ENCODE peak calls at places on chromosomes 12 and 14, in four cellular contexts. One of them, this sample, is unnamed.

GRCh38 chr12:63918788-63919300 is 74.3 kb downstream of the SRGAP1 start:
- DNase-seq in Panc1: peak; percentile 77
- DNase-seq in SK-N-SH: no peak
- DNase-seq in GM12891: no peak
- DNase-seq in this sample: no peak

GRCh38 chr12:51636986-51637385 is 46.0 kb downstream of the SCN8A start:
- DNase-seq in Panc1: no peak
- DNase-seq in SK-N-SH: no peak
- DNase-seq in GM12891: no peak
- DNase-seq in this sample: no peak

GRCh38 chr14:104318558-104319488 is 180.4 kb downstream of the KIF26A start:
- DNase-seq in Panc1: no peak
- DNase-seq in SK-N-SH: no peak
- DNase-seq in GM12891: peak; percentile 10
- DNase-seq in this sample: no peak

GRCh38 chr12:2998789-2999264 is 39.6 kb downstream of the TEAD4 start:
- DNase-seq in Panc1: no peak
- DNase-seq in SK-N-SH: no peak
- DNase-seq in GM12891: no peak
- DNase-seq in this sample: no peak

GRCh38 chr12:10364839-10365681 is 24.8 kb downstream of the KLRK1 start:
- DNase-seq in Panc1: peak; percentile 72
- DNase-seq in SK-N-SH: peak; percentile 33
- DNase-seq in GM12891: no peak
- DNase-seq in this sample: peak; percentile 71

GRCh38 chr12:79761341-79761740 is 70.6 kb upstream of the PAWR start:
- DNase-seq in Panc1: no peak
- DNase-seq in SK-N-SH: no peak
- DNase-seq in GM12891: no peak
- DNase-seq in this sample: no peak

GRCh38 chr14:70808023-70808401 is 1.3 kb downstream of the MAP3K9 start:
- DNase-seq in Panc1: no peak
- DNase-seq in SK-N-SH: peak; percentile 54
- DNase-seq in GM12891: no peak
- DNase-seq in this sample: peak; percentile 65

GRCh38 chr14:91311284-91311662 is 66.8 kb upstream of the GPR68 start:
- DNase-seq in Panc1: no peak
- DNase-seq in SK-N-SH: no peak
- DNase-seq in GM12891: no peak
- DNase-seq in this sample: peak; percentile 55

GRCh38 chr14:48937796-48938195 is 648.4 kb downstream of the RPS29 start:
- DNase-seq in Panc1: no peak
- DNase-seq in SK-N-SH: peak; percentile 1
- DNase-seq in GM12891: no peak
- DNase-seq in this sample: no peak

GRCh38 chr12:51082561-51083139 is 746 bp downstream of the CSRNP2 start:
- DNase-seq in Panc1: no peak
- DNase-seq in SK-N-SH: no peak
- DNase-seq in GM12891: no peak
- DNase-seq in this sample: peak; percentile 22

GRCh38 chr12:111405856-111406473 is at the start of gene SH2B3:
- DNase-seq in Panc1: no peak
- DNase-seq in SK-N-SH: no peak
- DNase-seq in GM12891: no peak
- DNase-seq in this sample: no peak

GRCh38 chr14:77372304-77372841 is 4.5 kb downstream of the TMED8 start:
- DNase-seq in Panc1: no peak
- DNase-seq in SK-N-SH: no peak
- DNase-seq in GM12891: no peak
- DNase-seq in this sample: no peak

GRCh38 chr14:56181666-56182065 is 63.5 kb downstream of the PELI2 start:
- DNase-seq in Panc1: no peak
- DNase-seq in SK-N-SH: no peak
- DNase-seq in GM12891: no peak
- DNase-seq in this sample: no peak

GRCh38 chr12:84508325-84508861 is 404.2 kb downstream of the SLC6A15 start:
- DNase-seq in Panc1: no peak
- DNase-seq in SK-N-SH: peak; percentile 12
- DNase-seq in GM12891: no peak
- DNase-seq in this sample: no peak

GRCh38 chr14:59254911-59255545 is 66.6 kb downstream of the DAAM1 start:
- DNase-seq in Panc1: no peak
- DNase-seq in SK-N-SH: peak; percentile 12
- DNase-seq in GM12891: no peak
- DNase-seq in this sample: no peak

GRCh38 chr14:64605926-64606685 is 56.3 kb downstream of the PPP1R36 start:
- DNase-seq in Panc1: no peak
- DNase-seq in SK-N-SH: no peak
- DNase-seq in GM12891: no peak
- DNase-seq in this sample: no peak

GRCh38 chr12:87870061-87870460 is 159.1 kb downstream of the C12orf50 start:
- DNase-seq in Panc1: no peak
- DNase-seq in SK-N-SH: no peak
- DNase-seq in GM12891: no peak
- DNase-seq in this sample: no peak

GRCh38 chr14:75993567-75994041 is 8.0 kb downstream of the IFT43 start:
- DNase-seq in Panc1: no peak
- DNase-seq in SK-N-SH: no peak
- DNase-seq in GM12891: no peak
- DNase-seq in this sample: no peak

GRCh38 chr12:57627504-57628279 is 5.3 kb downstream of the B4GALNT1 start:
- DNase-seq in Panc1: no peak
- DNase-seq in SK-N-SH: peak; percentile 27
- DNase-seq in GM12891: no peak
- DNase-seq in this sample: no peak

GRCh38 chr14:104967144-104967413 is 11.1 kb downstream of the AHNAK2 start:
- DNase-seq in Panc1: no peak
- DNase-seq in SK-N-SH: no peak
- DNase-seq in GM12891: no peak
- DNase-seq in this sample: no peak

GRCh38 chr12:15997910-15998309 is 86.8 kb downstream of the DERA start:
- DNase-seq in Panc1: no peak
- DNase-seq in SK-N-SH: no peak
- DNase-seq in GM12891: no peak
- DNase-seq in this sample: no peak

GRCh38 chr12:130064999-130065398 is 97.3 kb upstream of the FZD10 start:
- DNase-seq in Panc1: no peak
- DNase-seq in SK-N-SH: no peak
- DNase-seq in GM12891: no peak
- DNase-seq in this sample: no peak

GRCh38 chr12:51846911-51847829 is 1.3 kb downstream of the FIGNL2 start:
- DNase-seq in Panc1: no peak
- DNase-seq in SK-N-SH: peak; percentile 94
- DNase-seq in GM12891: no peak
- DNase-seq in this sample: peak; percentile 44

GRCh38 chr12:110354172-110354780 is 49.2 kb downstream of the ANAPC7 start:
- DNase-seq in Panc1: no peak
- DNase-seq in SK-N-SH: no peak
- DNase-seq in GM12891: no peak
- DNase-seq in this sample: no peak

GRCh38 chr14:105324080-105324778 is 9.7 kb downstream of the PACS2 start:
- DNase-seq in Panc1: no peak
- DNase-seq in SK-N-SH: peak; percentile 28
- DNase-seq in GM12891: no peak
- DNase-seq in this sample: no peak

GRCh38 chr12:73220951-73221350 is 948.8 kb downstream of the TRHDE start:
- DNase-seq in Panc1: no peak
- DNase-seq in SK-N-SH: no peak
- DNase-seq in GM12891: no peak
- DNase-seq in this sample: no peak

GRCh38 chr14:91872011-91872476 is 4.7 kb upstream of the TC2N start:
- DNase-seq in Panc1: no peak
- DNase-seq in SK-N-SH: no peak
- DNase-seq in GM12891: peak; percentile 29
- DNase-seq in this sample: no peak

GRCh38 chr12:10130042-10130441 is at the start of gene CLEC7A:
- DNase-seq in Panc1: no peak
- DNase-seq in SK-N-SH: no peak
- DNase-seq in GM12891: peak; percentile 17
- DNase-seq in this sample: no peak

GRCh38 chr14:104518659-104519350 is 60.8 kb upstream of the C14orf180 start:
- DNase-seq in Panc1: no peak
- DNase-seq in SK-N-SH: no peak
- DNase-seq in GM12891: no peak
- DNase-seq in this sample: no peak

GRCh38 chr12:11856971-11857370 is 207.5 kb downstream of the ETV6 start:
- DNase-seq in Panc1: no peak
- DNase-seq in SK-N-SH: no peak
- DNase-seq in GM12891: no peak
- DNase-seq in this sample: no peak

GRCh38 chr12:122121341-122122192 is 43.0 kb downstream of the MLXIP start:
- DNase-seq in Panc1: no peak
- DNase-seq in SK-N-SH: no peak
- DNase-seq in GM12891: no peak
- DNase-seq in this sample: no peak

GRCh38 chr12:122116707-122117535 is 38.4 kb downstream of the MLXIP start:
- DNase-seq in Panc1: no peak
- DNase-seq in SK-N-SH: no peak
- DNase-seq in GM12891: no peak
- DNase-seq in this sample: peak; percentile 76

GRCh38 chr12:122123761-122124145 is 45.2 kb downstream of the MLXIP start:
- DNase-seq in Panc1: no peak
- DNase-seq in SK-N-SH: no peak
- DNase-seq in GM12891: no peak
- DNase-seq in this sample: no peak

GRCh38 chr12:122123051-122123760 is 44.6 kb downstream of the MLXIP start:
- DNase-seq in Panc1: no peak
- DNase-seq in SK-N-SH: peak; percentile 86
- DNase-seq in GM12891: peak; percentile 62
- DNase-seq in this sample: peak; percentile 83

GRCh38 chr12:122117979-122118378 is 39.4 kb downstream of the MLXIP start:
- DNase-seq in Panc1: no peak
- DNase-seq in SK-N-SH: no peak
- DNase-seq in GM12891: no peak
- DNase-seq in this sample: no peak
- TF ChIP-seq POLR2AphosphoS5 in Panc1: no peak
- TF ChIP-seq POLR2AphosphoS5 in SK-N-SH: no peak
- TF ChIP-seq POLR2AphosphoS5 in GM12891: no peak
- TF ChIP-seq POLR2AphosphoS5 in this sample: peak; percentile 28

GRCh38 chr12:19915392-19916192 is 452.7 kb upstream of the PDE3A start:
- DNase-seq in Panc1: no peak
- DNase-seq in SK-N-SH: peak; percentile 27
- DNase-seq in GM12891: no peak
- DNase-seq in this sample: no peak

GRCh38 chr12:19910681-19911080 is 457.7 kb upstream of the PDE3A start:
- DNase-seq in Panc1: no peak
- DNase-seq in SK-N-SH: no peak
- DNase-seq in GM12891: no peak
- DNase-seq in this sample: no peak

GRCh38 chr12:19916982-19917381 is 451.4 kb upstream of the PDE3A start:
- DNase-seq in Panc1: no peak
- DNase-seq in SK-N-SH: no peak
- DNase-seq in GM12891: no peak
- DNase-seq in this sample: no peak

GRCh38 chr12:19912996-19913395 is 455.3 kb upstream of the PDE3A start:
- DNase-seq in Panc1: no peak
- DNase-seq in SK-N-SH: no peak
- DNase-seq in GM12891: no peak
- DNase-seq in this sample: peak; percentile 58

GRCh38 chr12:19916193-19916498 is 452.2 kb upstream of the PDE3A start:
- DNase-seq in Panc1: no peak
- DNase-seq in SK-N-SH: no peak
- DNase-seq in GM12891: no peak
- DNase-seq in this sample: no peak
- TF ChIP-seq POLR2AphosphoS5 in Panc1: no peak
- TF ChIP-seq POLR2AphosphoS5 in SK-N-SH: no peak
- TF ChIP-seq POLR2AphosphoS5 in GM12891: no peak
- TF ChIP-seq POLR2AphosphoS5 in this sample: no peak

DNA sequence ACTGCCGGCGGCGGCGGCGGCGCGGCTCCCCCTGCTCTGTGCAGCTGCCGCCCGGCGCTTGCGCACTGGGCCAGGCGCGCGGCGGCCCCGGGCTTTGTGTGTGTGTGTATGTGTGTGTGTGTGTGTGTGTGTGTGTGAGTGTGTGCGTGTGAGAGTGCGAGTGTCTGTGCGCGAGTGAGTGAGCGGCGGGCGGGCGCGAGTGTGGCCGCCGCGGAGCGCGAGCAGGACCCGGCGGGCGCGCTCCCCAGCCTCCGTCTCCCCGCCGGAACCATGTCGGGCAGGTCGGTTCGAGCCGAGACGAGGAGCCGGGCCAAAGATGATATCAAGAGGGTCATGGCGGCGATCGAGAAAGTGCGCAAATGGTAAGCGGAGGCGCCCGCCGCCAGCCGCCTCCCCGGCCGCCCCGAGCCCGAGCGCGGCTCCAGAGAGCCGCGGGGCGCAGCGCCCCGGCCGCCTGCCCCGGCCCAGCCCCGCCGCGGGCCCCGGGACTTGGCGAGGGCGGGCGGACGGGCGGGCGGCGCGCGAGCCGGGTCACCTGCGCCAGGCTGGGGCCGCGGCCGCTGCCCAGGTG is at the start of gene BCL7A:
- DNase-seq in Panc1: no peak
- DNase-seq in SK-N-SH: peak; percentile 92
- DNase-seq in GM12891: no peak
- DNase-seq in this sample: peak; percentile 76
- TF ChIP-seq POLR2AphosphoS5 in Panc1: peak; percentile 36
- TF ChIP-seq POLR2AphosphoS5 in SK-N-SH: peak; percentile 25
- TF ChIP-seq POLR2AphosphoS5 in GM12891: no peak
- TF ChIP-seq POLR2AphosphoS5 in this sample: peak; percentile 21

GRCh38 chr14:68039593-68039992 is 220.0 kb downstream of the RAD51B start:
- DNase-seq in Panc1: no peak
- DNase-seq in SK-N-SH: no peak
- DNase-seq in GM12891: no peak
- DNase-seq in this sample: no peak

GRCh38 chr14:68043752-68044151 is 224.2 kb downstream of the RAD51B start:
- DNase-seq in Panc1: no peak
- DNase-seq in SK-N-SH: no peak
- DNase-seq in GM12891: no peak
- DNase-seq in this sample: no peak

GRCh38 chr14:68042002-68042401 is 222.4 kb downstream of the RAD51B start:
- DNase-seq in Panc1: no peak
- DNase-seq in SK-N-SH: no peak
- DNase-seq in GM12891: no peak
- DNase-seq in this sample: no peak

GRCh38 chr14:68040633-68041369 is 221.2 kb downstream of the RAD51B start:
- DNase-seq in Panc1: no peak
- DNase-seq in SK-N-SH: no peak
- DNase-seq in GM12891: no peak
- DNase-seq in this sample: no peak

DNA sequence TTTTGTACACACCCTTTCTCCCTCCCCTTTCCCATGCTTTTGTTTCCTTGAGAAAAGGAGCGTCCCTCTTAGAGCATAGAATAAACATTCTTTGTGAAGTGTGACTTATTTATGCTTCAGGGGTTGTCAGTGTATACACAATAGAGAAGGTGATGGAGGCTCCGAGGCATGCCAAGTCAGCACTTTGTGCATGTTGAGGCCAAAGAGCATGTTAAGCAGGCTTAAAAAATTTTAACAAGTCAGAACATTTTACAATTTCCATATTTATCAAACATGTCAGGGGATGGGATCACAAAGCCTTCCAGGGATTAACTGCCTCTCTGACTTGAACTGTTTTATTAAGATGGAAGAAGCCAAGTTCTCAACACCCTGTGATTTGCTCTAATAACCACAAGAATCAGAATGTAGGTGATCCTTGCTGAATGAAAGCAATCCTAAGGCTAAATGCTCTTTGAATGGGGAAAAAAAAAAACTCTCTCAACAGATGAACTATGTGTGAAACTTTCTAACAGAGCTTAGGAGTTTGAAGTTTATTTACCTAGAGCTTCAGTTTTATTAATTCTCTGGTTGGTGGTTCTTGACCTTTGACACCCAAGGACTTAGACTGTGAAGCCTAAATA is 223.1 kb downstream of the RAD51B start:
- DNase-seq in Panc1: no peak
- DNase-seq in SK-N-SH: no peak
- DNase-seq in GM12891: no peak
- DNase-seq in this sample: no peak
- TF ChIP-seq POLR2AphosphoS5 in Panc1: no peak
- TF ChIP-seq POLR2AphosphoS5 in SK-N-SH: no peak
- TF ChIP-seq POLR2AphosphoS5 in GM12891: no peak
- TF ChIP-seq POLR2AphosphoS5 in this sample: no peak

This sample was measured in transverse colon.